ENCODE peak calls at places on chromosomes 11 and 22, in four cellular contexts. D, P, N and A are unnamed samples.

GRCh38 chr22:36528336-36528735 is 630 bp downstream of the EIF3D start:
- DNase-seq in D (peak), P (no peak), N (no peak), A (no peak)

GRCh38 chr11:64649304-64649703 is 58.3 kb downstream of the SLC22A12 start:
- DNase-seq in N (no peak), D (no peak), P (no peak), A (no peak)

GRCh38 chr11:102530558-102530957 is at the start of gene MMP7:
- DNase-seq in N (no peak), D (peak), P (no peak), A (peak)

GRCh38 chr11:104609297-104609696 is 289.0 kb downstream of the CASP12 start:
- DNase-seq in N (peak), P (peak), D (no peak), A (peak)

GRCh38 chr11:64842851-64843841 is 1.3 kb downstream of the CDC42BPG start:
- DNase-seq in D (peak), P (peak), N (no peak), A (no peak)

GRCh38 chr11:104572279-104572678 is 326.0 kb downstream of the CASP12 start:
- DNase-seq in N (no peak), D (no peak), P (no peak), A (no peak)

GRCh38 chr22:38841635-38842034 is 2.2 kb downstream of the NPTXR start:
- DNase-seq in N (no peak), P (no peak), D (no peak), A (no peak)

GRCh38 chr11:134074766-134075165 is 5.9 kb downstream of the JAM3 start:
- DNase-seq in P (no peak), D (no peak), N (no peak), A (no peak)

GRCh38 chr11:76694664-76695063 is 24.1 kb upstream of the LRRC32 start:
- DNase-seq in P (no peak), D (no peak), N (peak), A (peak)

GRCh38 chr11:70921804-70922203 is 330.6 kb downstream of the SHANK2 start:
- DNase-seq in P (no peak), D (no peak), N (no peak), A (no peak)

GRCh38 chr11:31301549-31302225 is 67.9 kb downstream of the DCDC1 start:
- DNase-seq in P (no peak), D (no peak), N (no peak), A (no peak)

GRCh38 chr11:111601636-111601978 is 642 bp upstream of the SIK2 start:
- DNase-seq in D (no peak), P (no peak), N (no peak), A (no peak)

GRCh38 chr11:1039481-1040427 is 3.2 kb upstream of the MUC6 start:
- DNase-seq in D (no peak), P (no peak), N (no peak), A (no peak)

GRCh38 chr11:77374611-77375031 is 73.1 kb upstream of the GDPD4 start:
- DNase-seq in P (no peak), D (no peak), N (no peak), A (no peak)

GRCh38 chr11:69839516-69839915 is 20.3 kb upstream of the FGF3 start:
- DNase-seq in P (no peak), D (no peak), N (no peak), A (no peak)

GRCh38 chr22:27844656-27845602 is 43.4 kb upstream of the MN1 start:
- DNase-seq in N (no peak), D (no peak), P (no peak), A (no peak)

GRCh38 chr11:8768625-8769333 is 86.2 kb downstream of the RPL27A start:
- DNase-seq in P (peak), D (no peak), N (peak), A (peak)

GRCh38 chr11:14029971-14030531 is 67.5 kb downstream of the SPON1 start:
- DNase-seq in N (no peak), D (peak), P (peak), A (no peak)

GRCh38 chr11:13800901-13801300 is 132.4 kb downstream of the FAR1 start:
- DNase-seq in P (no peak), N (no peak), D (no peak), A (no peak)

GRCh38 chr22:37563153-37564081 is 3.1 kb downstream of the CDC42EP1 start:
- DNase-seq in N (peak), P (no peak), D (peak), A (peak)

GRCh38 chr11:63813563-63814382 is 517 bp downstream of the SPINDOC start:
- DNase-seq in N (no peak), D (peak), P (peak), A (no peak)

GRCh38 chr11:2572491-2573239 is 127.1 kb downstream of the KCNQ1OT1 start:
- DNase-seq in D (peak), P (no peak), N (no peak), A (no peak)

GRCh38 chr11:110182886-110183285 is 89.7 kb downstream of the ZC3H12C start:
- DNase-seq in N (no peak), P (no peak), D (no peak), A (no peak)